ENCODE peak calls at places on chromosomes 2 and 18, in nine cellular contexts. C, D, J, W, N, Q, P, G and T are unnamed samples.

GRCh38 chr2:108614043-108614435 is 79.8 kb downstream of the LIMS1 start:
- DNase-seq in N (no peak), P (no peak), D (no peak), C (no peak), G (no peak), W (peak), Q (no peak), J (no peak), T (no peak)

GRCh38 chr2:156157670-156158069 is 174.9 kb downstream of the NR4A2 start:
- DNase-seq in G (no peak), N (no peak), D (no peak), Q (no peak), P (no peak), W (no peak), J (no peak), C (no peak), T (no peak)

GRCh38 chr18:68532328-68532885 is 182.5 kb downstream of the TMX3 start:
- DNase-seq in Q (no peak), N (no peak), D (no peak), P (no peak), C (no peak), G (no peak), J (no peak), W (no peak), T (no peak)

GRCh38 chr2:150127995-150128394 is 359.5 kb downstream of the RND3 start:
- DNase-seq in G (no peak), P (no peak), D (no peak), J (no peak), N (no peak), W (no peak), C (no peak), Q (no peak), T (no peak)

GRCh38 chr2:69385443-69386151 is 1.4 kb downstream of the GFPT1 start:
- DNase-seq in J (no peak), Q (no peak), W (no peak), D (no peak), P (no peak), G (no peak), N (no peak), C (no peak), T (no peak)

GRCh38 chr2:69601179-69601612 is 42.3 kb downstream of the AAK1 start:
- DNase-seq in J (no peak), G (no peak), Q (no peak), D (no peak), C (no peak), N (no peak), P (no peak), W (no peak), T (peak)

GRCh38 chr2:42202299-42203008 is 33.3 kb downstream of the EML4 start:
- DNase-seq in G (no peak), J (no peak), N (no peak), Q (no peak), D (no peak), P (no peak), W (no peak), C (no peak), T (no peak)

GRCh38 chr2:94871226-94872087 is at the start of gene TEKT4:
- DNase-seq in J (no peak), D (no peak), G (no peak), P (no peak), N (no peak), C (no peak), Q (no peak), W (peak), T (no peak)

GRCh38 chr2:176104338-176105077 is 2.6 kb upstream of the HOXD11 start:
- DNase-seq in D (peak), W (no peak), G (no peak), P (no peak), C (no peak), Q (no peak), N (peak), J (no peak), T (no peak)
- TF ChIP-seq POLR2A in D (no peak), W (no peak), G (no peak), P (no peak), C (no peak), Q (no peak), N (no peak), J (no peak), T (no peak)

GRCh38 chr2:216691210-216691741 is 4.1 kb downstream of the IGFBP5 start:
- DNase-seq in C (peak), Q (no peak), W (no peak), G (peak), N (peak), J (peak), D (peak), P (peak), T (no peak)

GRCh38 chr2:216693414-216694100 is 1.8 kb downstream of the IGFBP5 start:
- DNase-seq in J (no peak), W (no peak), Q (no peak), P (no peak), G (no peak), D (no peak), C (no peak), N (no peak), T (no peak)

GRCh38 chr2:216694826-216695217 is 527 bp downstream of the IGFBP5 start:
- DNase-seq in D (no peak), P (no peak), G (no peak), C (no peak), W (no peak), N (no peak), J (no peak), Q (no peak), T (no peak)

GRCh38 chr2:216694201-216694825 is 1.0 kb downstream of the IGFBP5 start:
- DNase-seq in Q (no peak), G (no peak), J (peak), D (no peak), P (peak), W (no peak), C (peak), N (peak), T (no peak)

DNA sequence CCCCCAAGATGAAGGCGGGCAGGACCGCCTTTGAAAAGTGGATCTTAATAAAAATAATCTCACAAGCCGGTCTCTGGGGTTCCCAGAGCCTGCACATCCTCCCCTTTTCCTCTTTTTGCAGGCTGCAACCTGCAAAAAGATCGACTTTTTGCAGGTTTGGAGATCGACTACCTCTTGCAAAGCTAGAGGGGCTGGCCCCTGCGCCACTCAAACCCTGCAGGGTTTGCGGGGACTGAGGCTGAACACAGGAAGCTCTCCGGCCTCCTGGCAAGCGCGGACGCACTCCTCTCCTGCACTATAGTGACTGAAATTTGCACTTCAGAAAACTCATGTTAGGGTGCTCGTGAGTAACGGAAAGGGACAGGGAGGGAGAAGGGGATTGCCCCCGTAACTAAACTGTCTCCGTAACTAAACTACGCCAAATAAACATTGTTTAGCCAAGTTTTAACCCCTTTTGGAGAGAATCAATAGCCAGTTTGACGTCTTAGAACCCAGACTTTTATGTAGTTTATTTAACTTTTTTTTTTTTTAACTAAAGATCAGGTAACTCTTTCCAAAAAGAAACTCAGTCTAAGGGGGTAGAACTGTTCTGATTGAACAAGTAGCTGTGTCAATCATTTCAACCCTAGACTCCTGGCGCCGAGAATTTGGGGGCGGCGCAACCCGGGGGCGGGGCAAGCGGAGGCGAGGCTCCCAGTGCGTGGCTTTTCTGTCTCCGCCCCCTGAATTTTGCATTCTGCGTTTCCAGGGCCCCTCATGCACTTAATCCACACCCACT is 2.5 kb downstream of the IGFBP5 start:
- DNase-seq in N (peak), C (peak), Q (peak), D (peak), P (peak), G (peak), W (no peak), J (peak), T (peak)
- TF ChIP-seq POLR2A in N (no peak), C (no peak), Q (no peak), D (no peak), P (no peak), G (no peak), W (no peak), J (no peak), T (no peak)

GRCh38 chr2:237627463-237628321 is at the start of gene LRRFIP1:
- DNase-seq in W (peak), P (peak), N (no peak), J (no peak), C (peak), D (no peak), Q (peak), G (no peak), T (no peak)
- TF ChIP-seq POLR2A in W (no peak), P (no peak), N (no peak), J (no peak), C (peak), D (peak), Q (no peak), G (no peak), T (peak)

DNA sequence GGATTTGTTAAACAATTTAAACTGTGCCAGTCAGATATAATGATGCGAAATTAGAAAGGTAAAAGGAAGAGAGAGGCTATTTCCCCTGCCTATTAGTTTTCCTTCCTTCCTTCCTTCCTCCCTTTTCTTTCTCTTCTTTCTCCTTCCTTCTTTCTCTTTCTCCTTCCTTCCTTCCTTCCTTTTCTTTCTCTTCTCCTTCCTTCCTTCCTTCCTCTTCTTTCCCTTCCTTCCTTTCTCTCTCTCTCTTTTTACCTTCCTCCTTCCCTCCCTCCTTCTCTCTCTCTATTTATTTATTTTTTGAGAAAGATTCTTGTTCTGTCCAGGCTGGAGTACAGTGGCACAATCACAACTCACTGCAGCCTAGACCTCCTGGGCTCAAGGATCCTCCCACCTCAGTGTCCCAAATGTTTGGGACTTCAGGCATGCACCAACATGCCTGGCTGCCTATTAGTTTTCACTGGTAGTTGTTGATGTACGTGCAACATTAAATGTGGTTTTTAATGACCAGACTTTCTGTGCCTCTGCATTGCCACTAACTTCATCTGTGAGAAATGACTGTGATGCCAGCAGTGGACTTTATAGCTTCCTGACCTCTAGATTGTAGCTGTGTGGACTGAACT is 48.7 kb upstream of the NFE2L2 start:
- DNase-seq in N (no peak), J (no peak), P (no peak), D (no peak), Q (no peak), C (no peak), W (no peak), G (peak), T (no peak)
- TF ChIP-seq POLR2A in N (no peak), J (no peak), P (no peak), D (no peak), Q (no peak), C (no peak), W (no peak), G (no peak), T (no peak)

GRCh38 chr2:179265082-179265575 is 497 bp upstream of the SESTD1 start:
- DNase-seq in C (no peak), G (no peak), P (no peak), W (no peak), N (no peak), D (no peak), Q (no peak), J (no peak), T (no peak)

GRCh38 chr2:179263460-179264237 is 983 bp downstream of the SESTD1 start:
- DNase-seq in W (peak), C (peak), P (peak), N (peak), Q (no peak), J (no peak), G (peak), D (peak), T (no peak)

GRCh38 chr2:179266271-179266670 is 1.6 kb upstream of the SESTD1 start:
- DNase-seq in Q (no peak), P (no peak), N (no peak), J (no peak), C (no peak), D (no peak), W (no peak), G (no peak), T (no peak)

GRCh38 chr2:179263015-179263414 is 1.6 kb downstream of the SESTD1 start:
- DNase-seq in Q (no peak), N (no peak), J (no peak), D (no peak), C (no peak), W (no peak), G (no peak), P (no peak), T (no peak)

DNA sequence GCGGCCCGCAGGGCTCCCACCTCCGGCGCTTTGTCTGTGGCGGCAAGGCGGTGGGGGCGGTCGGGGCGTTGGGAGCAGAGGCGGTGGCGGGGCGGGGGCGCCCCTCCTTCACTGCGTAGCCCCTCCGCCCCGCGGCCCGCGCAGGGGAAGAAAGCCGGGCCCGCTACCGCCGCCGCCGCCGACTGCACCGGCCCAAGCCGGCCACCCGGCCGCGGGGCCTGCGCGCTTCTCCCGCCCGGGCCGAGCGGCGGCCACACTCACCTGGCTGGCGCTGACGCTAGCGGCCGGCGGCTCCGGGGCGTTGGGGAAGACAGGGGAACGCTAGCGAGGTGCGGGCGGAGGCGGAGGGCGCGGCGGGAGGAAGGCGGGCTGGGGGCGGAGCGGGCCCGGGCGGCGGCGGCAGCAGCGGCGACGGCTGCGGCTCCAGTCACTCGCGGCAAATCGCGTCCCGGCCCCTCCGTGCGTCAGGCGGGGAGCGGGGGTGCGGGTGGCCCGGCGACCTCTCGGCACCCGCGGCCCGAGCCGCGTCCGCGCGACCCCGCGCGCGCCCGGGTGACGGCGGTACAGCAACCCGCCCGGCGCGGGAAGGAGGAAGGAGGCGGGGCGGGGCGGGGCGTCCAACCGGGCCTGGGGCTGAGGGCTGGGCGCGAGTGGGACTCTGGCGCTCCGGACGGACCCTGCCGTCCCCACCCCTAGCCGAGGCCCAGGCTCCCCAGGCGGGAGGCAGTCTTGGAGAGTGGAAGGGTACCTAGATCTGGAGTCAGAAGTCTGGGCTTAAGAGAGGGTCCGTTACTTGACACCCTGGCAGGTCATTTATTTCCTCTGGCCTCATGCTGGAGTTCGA is at the start of gene SESTD1:
- DNase-seq in N (peak), W (peak), G (peak), Q (peak), J (peak), P (peak), D (peak), C (peak), T (no peak)
- TF ChIP-seq POLR2A in N (no peak), W (no peak), G (no peak), Q (no peak), J (peak), P (no peak), D (peak), C (peak), T (no peak)

GRCh38 chr2:161650116-161651015 is 26.1 kb downstream of the SLC4A10 start:
- DNase-seq in C (no peak), W (no peak), P (no peak), D (no peak), N (peak), J (no peak), Q (no peak), G (no peak), T (no peak)
- TF ChIP-seq POLR2A in C (no peak), W (no peak), P (no peak), D (no peak), N (no peak), J (no peak), Q (no peak), G (no peak), T (no peak)